ENCODE peak calls at places on chromosome 5, in eight cellular contexts. One of them, this sample, is unnamed.

GRCh38 chr5:6448622-6449464 is at the start of gene UBE2QL1:
- DNase-seq in uterus: no peak
- DNase-seq in body of pancreas: peak
- DNase-seq in tibial artery: no peak
- DNase-seq in psoas muscle: no peak
- DNase-seq in foreskin fibroblast: peak
- DNase-seq in neural crest cell: peak
- DNase-seq in sigmoid colon: no peak
- DNase-seq in this sample: peak

GRCh38 chr5:97735209-97735608 is 552.2 kb upstream of the RIOK2 start:
- DNase-seq in tibial artery: no peak
- DNase-seq in foreskin fibroblast: peak
- DNase-seq in psoas muscle: no peak
- DNase-seq in body of pancreas: no peak
- DNase-seq in neural crest cell: no peak
- DNase-seq in uterus: no peak
- DNase-seq in sigmoid colon: no peak
- DNase-seq in this sample: no peak

GRCh38 chr5:17785774-17786173 is 151.5 kb downstream of the TAF11L14 start:
- DNase-seq in uterus: no peak
- DNase-seq in neural crest cell: no peak
- DNase-seq in psoas muscle: no peak
- DNase-seq in sigmoid colon: no peak
- DNase-seq in tibial artery: no peak
- DNase-seq in foreskin fibroblast: no peak
- DNase-seq in body of pancreas: no peak
- DNase-seq in this sample: no peak

GRCh38 chr5:172133359-172134029 is 54.5 kb downstream of the STK10 start:
- DNase-seq in tibial artery: peak
- DNase-seq in uterus: no peak
- DNase-seq in psoas muscle: peak
- DNase-seq in body of pancreas: no peak
- DNase-seq in foreskin fibroblast: peak
- DNase-seq in neural crest cell: no peak
- DNase-seq in sigmoid colon: peak
- DNase-seq in this sample: no peak

GRCh38 chr5:35854248-35854647 is 2.4 kb upstream of the IL7R start:
- DNase-seq in psoas muscle: no peak
- DNase-seq in body of pancreas: no peak
- DNase-seq in tibial artery: no peak
- DNase-seq in neural crest cell: no peak
- DNase-seq in sigmoid colon: no peak
- DNase-seq in uterus: no peak
- DNase-seq in foreskin fibroblast: no peak
- DNase-seq in this sample: no peak

GRCh38 chr5:39173069-39173468 is 46.3 kb downstream of the FYB1 start:
- DNase-seq in sigmoid colon: no peak
- DNase-seq in foreskin fibroblast: no peak
- DNase-seq in psoas muscle: no peak
- DNase-seq in tibial artery: no peak
- DNase-seq in body of pancreas: no peak
- DNase-seq in uterus: no peak
- DNase-seq in neural crest cell: no peak
- DNase-seq in this sample: no peak

GRCh38 chr5:115549154-115549553 is 4.6 kb upstream of the FEM1C start:
- DNase-seq in uterus: no peak
- DNase-seq in sigmoid colon: no peak
- DNase-seq in foreskin fibroblast: no peak
- DNase-seq in body of pancreas: no peak
- DNase-seq in neural crest cell: no peak
- DNase-seq in psoas muscle: no peak
- DNase-seq in tibial artery: no peak
- DNase-seq in this sample: peak

GRCh38 chr5:67147768-67148167 is 48.8 kb downstream of the CD180 start:
- DNase-seq in body of pancreas: no peak
- DNase-seq in tibial artery: no peak
- DNase-seq in uterus: no peak
- DNase-seq in psoas muscle: no peak
- DNase-seq in sigmoid colon: no peak
- DNase-seq in foreskin fibroblast: peak
- DNase-seq in neural crest cell: no peak
- DNase-seq in this sample: no peak

GRCh38 chr5:172059661-172060100 is 53.2 kb upstream of the FBXW11 start:
- DNase-seq in psoas muscle: no peak
- DNase-seq in sigmoid colon: no peak
- DNase-seq in foreskin fibroblast: no peak
- DNase-seq in neural crest cell: no peak
- DNase-seq in tibial artery: no peak
- DNase-seq in body of pancreas: no peak
- DNase-seq in uterus: no peak
- DNase-seq in this sample: no peak

GRCh38 chr5:95747041-95747679 is 16.0 kb downstream of the RHOBTB3 start:
- DNase-seq in neural crest cell: no peak
- DNase-seq in foreskin fibroblast: no peak
- DNase-seq in body of pancreas: no peak
- DNase-seq in uterus: no peak
- DNase-seq in tibial artery: no peak
- DNase-seq in psoas muscle: no peak
- DNase-seq in sigmoid colon: no peak
- DNase-seq in this sample: no peak

GRCh38 chr5:133052317-133053175 is 733 bp downstream of the HSPA4 start:
- DNase-seq in body of pancreas: peak
- DNase-seq in uterus: peak
- DNase-seq in tibial artery: peak
- DNase-seq in psoas muscle: peak
- DNase-seq in sigmoid colon: peak
- DNase-seq in foreskin fibroblast: peak
- DNase-seq in neural crest cell: peak
- DNase-seq in this sample: peak

GRCh38 chr5:35320029-35320428 is 89.7 kb upstream of the PRLR start:
- DNase-seq in tibial artery: no peak
- DNase-seq in body of pancreas: no peak
- DNase-seq in psoas muscle: no peak
- DNase-seq in sigmoid colon: no peak
- DNase-seq in uterus: no peak
- DNase-seq in neural crest cell: no peak
- DNase-seq in foreskin fibroblast: no peak
- DNase-seq in this sample: no peak

GRCh38 chr5:68406767-68407232 is 191.2 kb downstream of the PIK3R1 start:
- DNase-seq in body of pancreas: no peak
- DNase-seq in foreskin fibroblast: no peak
- DNase-seq in uterus: no peak
- DNase-seq in tibial artery: no peak
- DNase-seq in sigmoid colon: no peak
- DNase-seq in neural crest cell: peak
- DNase-seq in psoas muscle: no peak
- DNase-seq in this sample: peak

GRCh38 chr5:168749391-168750100 is 170.4 kb upstream of the PANK3 start:
- DNase-seq in uterus: no peak
- DNase-seq in psoas muscle: no peak
- DNase-seq in body of pancreas: no peak
- DNase-seq in neural crest cell: no peak
- DNase-seq in sigmoid colon: no peak
- DNase-seq in foreskin fibroblast: no peak
- DNase-seq in tibial artery: no peak
- DNase-seq in this sample: no peak

GRCh38 chr5:57338068-57338848 is 144.4 kb downstream of the ACTBL2 start:
- DNase-seq in uterus: no peak
- DNase-seq in psoas muscle: no peak
- DNase-seq in tibial artery: no peak
- DNase-seq in body of pancreas: peak
- DNase-seq in sigmoid colon: no peak
- DNase-seq in foreskin fibroblast: no peak
- DNase-seq in neural crest cell: no peak
- DNase-seq in this sample: peak

GRCh38 chr5:66674802-66675201 is 78.6 kb downstream of the MAST4 start:
- DNase-seq in neural crest cell: no peak
- DNase-seq in uterus: no peak
- DNase-seq in body of pancreas: no peak
- DNase-seq in sigmoid colon: no peak
- DNase-seq in foreskin fibroblast: no peak
- DNase-seq in tibial artery: no peak
- DNase-seq in psoas muscle: no peak
- DNase-seq in this sample: no peak

GRCh38 chr5:141822134-141822533 is 56.1 kb downstream of the PCDH1 start:
- DNase-seq in body of pancreas: no peak
- DNase-seq in uterus: peak
- DNase-seq in tibial artery: peak
- DNase-seq in sigmoid colon: no peak
- DNase-seq in psoas muscle: peak
- DNase-seq in foreskin fibroblast: no peak
- DNase-seq in neural crest cell: no peak
- DNase-seq in this sample: no peak

GRCh38 chr5:179618923-179619554 is 4.4 kb downstream of the HNRNPH1 start:
- DNase-seq in uterus: no peak
- DNase-seq in psoas muscle: no peak
- DNase-seq in foreskin fibroblast: no peak
- DNase-seq in neural crest cell: no peak
- DNase-seq in sigmoid colon: peak
- DNase-seq in body of pancreas: no peak
- DNase-seq in tibial artery: peak
- DNase-seq in this sample: no peak

GRCh38 chr5:132005591-132005990 is 5.9 kb downstream of the ACSL6 start:
- DNase-seq in foreskin fibroblast: no peak
- DNase-seq in neural crest cell: no peak
- DNase-seq in uterus: no peak
- DNase-seq in tibial artery: no peak
- DNase-seq in body of pancreas: no peak
- DNase-seq in sigmoid colon: no peak
- DNase-seq in psoas muscle: peak
- DNase-seq in this sample: no peak

GRCh38 chr5:100840769-100841168 is 62.3 kb downstream of the ST8SIA4 start:
- DNase-seq in foreskin fibroblast: no peak
- DNase-seq in tibial artery: no peak
- DNase-seq in psoas muscle: no peak
- DNase-seq in sigmoid colon: no peak
- DNase-seq in neural crest cell: no peak
- DNase-seq in uterus: no peak
- DNase-seq in body of pancreas: no peak
- DNase-seq in this sample: no peak

GRCh38 chr5:150780816-150781221 is 2.3 kb downstream of the SMIM3 start:
- DNase-seq in foreskin fibroblast: peak
- DNase-seq in sigmoid colon: no peak
- DNase-seq in body of pancreas: no peak
- DNase-seq in uterus: no peak
- DNase-seq in neural crest cell: no peak
- DNase-seq in tibial artery: no peak
- DNase-seq in psoas muscle: no peak
- DNase-seq in this sample: no peak

GRCh38 chr5:116992681-116993080 is 418.1 kb upstream of the SEMA6A start:
- DNase-seq in body of pancreas: no peak
- DNase-seq in tibial artery: no peak
- DNase-seq in uterus: no peak
- DNase-seq in foreskin fibroblast: no peak
- DNase-seq in neural crest cell: no peak
- DNase-seq in psoas muscle: no peak
- DNase-seq in sigmoid colon: no peak
- DNase-seq in this sample: no peak

GRCh38 chr5:116990010-116990409 is 415.4 kb upstream of the SEMA6A start:
- DNase-seq in foreskin fibroblast: no peak
- DNase-seq in tibial artery: no peak
- DNase-seq in psoas muscle: no peak
- DNase-seq in neural crest cell: peak
- DNase-seq in uterus: no peak
- DNase-seq in body of pancreas: no peak
- DNase-seq in sigmoid colon: no peak
- DNase-seq in this sample: no peak
- TF ChIP-seq CTCF in foreskin fibroblast: no peak
- TF ChIP-seq CTCF in tibial artery: no peak
- TF ChIP-seq CTCF in psoas muscle: no peak
- TF ChIP-seq CTCF in neural crest cell: no peak
- TF ChIP-seq CTCF in uterus: no peak
- TF ChIP-seq CTCF in body of pancreas: no peak
- TF ChIP-seq CTCF in sigmoid colon: no peak
- TF ChIP-seq CTCF in this sample: no peak

GRCh38 chr5:135264451-135265445 is 134.3 kb downstream of the MACROH2A1 start:
- DNase-seq in uterus: no peak
- DNase-seq in foreskin fibroblast: no peak
- DNase-seq in neural crest cell: no peak
- DNase-seq in tibial artery: no peak
- DNase-seq in psoas muscle: no peak
- DNase-seq in body of pancreas: no peak
- DNase-seq in sigmoid colon: no peak
- DNase-seq in this sample: no peak
- TF ChIP-seq CTCF in uterus: no peak
- TF ChIP-seq CTCF in foreskin fibroblast: no peak
- TF ChIP-seq CTCF in neural crest cell: no peak
- TF ChIP-seq CTCF in tibial artery: no peak
- TF ChIP-seq CTCF in psoas muscle: no peak
- TF ChIP-seq CTCF in body of pancreas: no peak
- TF ChIP-seq CTCF in sigmoid colon: no peak
- TF ChIP-seq CTCF in this sample: no peak

DNA sequence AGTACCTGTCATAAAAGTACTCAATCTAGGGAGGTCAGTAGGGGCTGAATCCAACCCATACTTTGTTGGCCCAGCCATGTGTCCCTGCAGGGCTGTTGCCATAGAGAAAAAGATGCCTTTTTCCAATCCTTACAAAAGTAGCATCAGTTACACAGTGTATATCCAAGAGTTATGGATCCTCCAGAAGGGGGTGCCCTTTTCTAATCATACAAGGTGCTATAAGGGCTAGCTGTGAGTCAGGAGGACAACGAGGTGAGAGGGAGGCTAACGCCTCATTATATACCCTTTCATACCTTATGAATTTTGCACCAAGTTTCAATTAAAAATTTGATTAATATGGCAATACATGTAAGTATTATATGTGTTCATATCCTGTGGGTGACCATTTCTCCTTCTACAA is 4.8 kb downstream of the KIAA0825 start:
- DNase-seq in uterus: no peak
- DNase-seq in foreskin fibroblast: no peak
- DNase-seq in psoas muscle: no peak
- DNase-seq in tibial artery: no peak
- DNase-seq in sigmoid colon: no peak
- DNase-seq in body of pancreas: no peak
- DNase-seq in neural crest cell: no peak
- DNase-seq in this sample: peak
- TF ChIP-seq CTCF in uterus: no peak
- TF ChIP-seq CTCF in foreskin fibroblast: peak
- TF ChIP-seq CTCF in psoas muscle: no peak
- TF ChIP-seq CTCF in tibial artery: no peak
- TF ChIP-seq CTCF in sigmoid colon: no peak
- TF ChIP-seq CTCF in body of pancreas: peak
- TF ChIP-seq CTCF in neural crest cell: peak
- TF ChIP-seq CTCF in this sample: peak

GRCh38 chr5:40292006-40292405 is 387.7 kb upstream of the PTGER4 start:
- DNase-seq in psoas muscle: no peak
- DNase-seq in foreskin fibroblast: no peak
- DNase-seq in sigmoid colon: no peak
- DNase-seq in neural crest cell: no peak
- DNase-seq in tibial artery: no peak
- DNase-seq in uterus: no peak
- DNase-seq in body of pancreas: no peak
- DNase-seq in this sample: no peak

GRCh38 chr5:40284863-40285262 is 394.9 kb upstream of the PTGER4 start:
- DNase-seq in psoas muscle: no peak
- DNase-seq in neural crest cell: no peak
- DNase-seq in uterus: no peak
- DNase-seq in sigmoid colon: no peak
- DNase-seq in body of pancreas: no peak
- DNase-seq in tibial artery: no peak
- DNase-seq in foreskin fibroblast: no peak
- DNase-seq in this sample: no peak

GRCh38 chr5:40291338-40291737 is 388.4 kb upstream of the PTGER4 start:
- DNase-seq in tibial artery: no peak
- DNase-seq in sigmoid colon: no peak
- DNase-seq in uterus: no peak
- DNase-seq in neural crest cell: no peak
- DNase-seq in psoas muscle: no peak
- DNase-seq in foreskin fibroblast: peak
- DNase-seq in body of pancreas: no peak
- DNase-seq in this sample: no peak

GRCh38 chr5:40288791-40289475 is 390.8 kb upstream of the PTGER4 start:
- DNase-seq in psoas muscle: no peak
- DNase-seq in foreskin fibroblast: no peak
- DNase-seq in tibial artery: no peak
- DNase-seq in uterus: no peak
- DNase-seq in sigmoid colon: no peak
- DNase-seq in body of pancreas: no peak
- DNase-seq in neural crest cell: no peak
- DNase-seq in this sample: no peak
- TF ChIP-seq CTCF in psoas muscle: no peak
- TF ChIP-seq CTCF in foreskin fibroblast: no peak
- TF ChIP-seq CTCF in tibial artery: no peak
- TF ChIP-seq CTCF in uterus: no peak
- TF ChIP-seq CTCF in sigmoid colon: no peak
- TF ChIP-seq CTCF in body of pancreas: peak
- TF ChIP-seq CTCF in neural crest cell: no peak
- TF ChIP-seq CTCF in this sample: no peak

This sample was measured in GM10248.